ENCODE peak calls at places on chromosomes 12 and 14, in eight cellular contexts. J is mucosa of descending colon, L is A549, N is esophagus squamous epithelium, E is right lobe of liver, D is kidney, Z is GM20000, B is ovary. H is an unnamed sample.

GRCh38 chr14:47935332-47935731 is 259.9 kb upstream of the MDGA2 start:
- DNase-seq in D (no peak), J (no peak), N (no peak), Z (no peak), B (no peak), E (no peak), L (no peak), H (no peak)

GRCh38 chr12:8681129-8681902 is 16.5 kb upstream of the RIMKLB start:
- DNase-seq in Z (no peak), L (no peak), E (no peak), D (no peak), J (no peak), N (no peak), B (no peak), H (no peak)

GRCh38 chr14:93008381-93008780 is 85.4 kb downstream of the CHGA start:
- DNase-seq in N (no peak), D (no peak), J (peak; percentile 54), Z (no peak), E (no peak), B (peak; percentile 55), L (no peak), H (no peak)

GRCh38 chr14:45610303-45610702 is 357.3 kb upstream of the MIS18BP1 start:
- DNase-seq in N (no peak), D (no peak), L (no peak), B (no peak), J (no peak), Z (no peak), E (no peak), H (no peak)

GRCh38 chr12:64780531-64781373 is 21.5 kb upstream of the GNS start:
- DNase-seq in J (peak; percentile 81), N (no peak), L (peak; percentile 44), B (peak; percentile 54), D (peak; percentile 89), E (peak; percentile 77), Z (peak; percentile 64), H (peak; percentile 18)

GRCh38 chr14:27372771-27373170 is 774.9 kb upstream of the NOVA1 start:
- DNase-seq in D (no peak), Z (no peak), B (no peak), J (no peak), E (no peak), N (no peak), L (no peak), H (no peak)

GRCh38 chr12:75878382-75878720 is 153.2 kb downstream of the PHLDA1 start:
- DNase-seq in B (peak; percentile 19), E (no peak), D (no peak), L (no peak), N (no peak), Z (no peak), J (no peak), H (no peak)

GRCh38 chr14:36217732-36218131 is 41.2 kb upstream of the PTCSC3 start:
- DNase-seq in E (no peak), N (no peak), L (no peak), Z (no peak), J (no peak), B (no peak), D (no peak), H (no peak)

GRCh38 chr12:125056306-125056705 is 8.9 kb upstream of the AACS start:
- DNase-seq in D (no peak), Z (no peak), L (no peak), J (no peak), E (no peak), B (no peak), N (no peak), H (no peak)

GRCh38 chr12:48080821-48081220 is 25.1 kb downstream of the SENP1 start:
- DNase-seq in J (no peak), Z (no peak), B (no peak), N (no peak), L (no peak), E (no peak), D (no peak), H (no peak)

GRCh38 chr12:48084841-48085460 is 20.9 kb downstream of the SENP1 start:
- DNase-seq in D (no peak), N (no peak), E (no peak), B (no peak), J (no peak), L (no peak), Z (no peak), H (no peak)

GRCh38 chr12:48080285-48080684 is 25.6 kb downstream of the SENP1 start:
- DNase-seq in E (no peak), D (no peak), N (no peak), Z (no peak), J (no peak), L (no peak), B (no peak), H (no peak)

GRCh38 chr12:48086327-48086726 is 19.6 kb downstream of the SENP1 start:
- DNase-seq in Z (no peak), B (no peak), N (no peak), J (no peak), E (no peak), L (no peak), D (no peak), H (no peak)

DNA sequence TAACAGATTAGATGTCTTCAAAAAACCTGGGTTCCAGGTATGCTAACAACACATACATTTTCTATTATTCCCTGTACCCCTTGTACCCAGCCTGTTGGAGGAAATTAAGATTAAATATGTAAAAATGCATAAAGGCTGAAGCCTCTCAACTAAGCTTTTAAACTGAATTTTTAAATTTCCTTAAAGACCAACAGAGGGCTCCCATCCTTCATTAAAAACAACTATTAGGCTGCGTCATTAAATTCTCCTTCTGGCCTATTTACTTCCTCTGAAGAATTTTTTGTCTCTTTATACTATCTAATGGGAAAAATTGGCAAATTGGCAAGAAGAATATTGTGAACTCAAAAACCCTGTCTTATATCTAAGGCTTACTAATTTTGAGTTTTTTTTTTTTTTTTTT is 21.8 kb downstream of the SENP1 start:
- DNase-seq in Z (no peak), B (no peak), D (no peak), E (no peak), J (no peak), N (no peak), L (no peak), H (no peak)
- TF ChIP-seq CTCF in Z (no peak), B (peak; percentile 18), D (no peak), E (peak; percentile 21), J (no peak), N (no peak), L (peak; percentile 43), H (peak; percentile 60)

GRCh38 chr12:89621511-89621910 is 87.1 kb downstream of the ATP2B1 start:
- DNase-seq in Z (no peak), B (no peak), J (no peak), D (no peak), L (no peak), N (no peak), E (no peak), H (no peak)

GRCh38 chr12:89619764-89620163 is 88.9 kb downstream of the ATP2B1 start:
- DNase-seq in J (no peak), Z (no peak), N (no peak), L (no peak), B (no peak), E (no peak), D (no peak), H (no peak)

GRCh38 chr12:89622115-89622514 is 86.5 kb downstream of the ATP2B1 start:
- DNase-seq in J (no peak), L (no peak), N (no peak), E (no peak), D (no peak), B (no peak), Z (no peak), H (no peak)

DNA sequence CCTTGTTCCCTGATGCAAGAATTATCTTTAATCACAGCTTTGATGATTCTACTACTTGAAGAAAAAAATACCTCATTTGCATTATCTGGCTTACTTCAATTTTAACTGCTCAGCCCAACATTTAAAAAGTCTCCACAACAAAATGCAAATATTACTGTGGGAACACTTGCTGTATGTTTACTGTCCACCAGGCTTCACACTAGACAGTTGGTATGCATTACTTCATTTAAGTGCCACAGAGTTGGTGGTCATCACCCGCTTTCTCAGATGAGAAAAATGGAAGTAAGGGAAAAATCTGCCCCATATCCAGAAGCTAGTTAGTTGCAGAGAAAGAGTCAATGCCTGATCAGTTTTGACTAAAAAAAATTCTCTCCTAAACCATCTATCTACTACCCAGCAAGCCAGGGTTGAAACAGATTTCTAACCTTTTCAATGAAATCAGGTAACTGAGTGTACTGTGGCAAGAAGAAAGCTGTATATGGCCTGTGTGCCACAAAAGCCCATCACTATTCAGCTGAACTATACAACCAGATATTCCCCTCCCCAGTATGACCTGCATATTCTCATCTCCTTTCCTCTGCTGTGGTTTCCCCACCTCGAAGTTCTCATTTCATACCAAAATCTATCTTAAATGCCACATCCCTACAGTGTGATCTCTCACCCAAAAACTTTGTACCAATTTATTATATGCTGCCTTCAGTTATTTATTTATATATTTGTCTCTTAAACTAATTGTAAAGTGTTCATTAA is 90.3 kb downstream of the ATP2B1 start:
- DNase-seq in N (no peak), D (no peak), Z (no peak), J (no peak), L (no peak), E (no peak), B (no peak), H (no peak)
- TF ChIP-seq CTCF in N (no peak), D (no peak), Z (no peak), J (no peak), L (no peak), E (no peak), B (no peak), H (no peak)

GRCh38 chr14:105267820-105268548 is 19.7 kb downstream of the BTBD6 start:
- DNase-seq in D (no peak), E (no peak), N (no peak), B (no peak), J (peak; percentile 46), L (no peak), Z (no peak), H (no peak)
- TF ChIP-seq CTCF in D (no peak), E (peak; percentile 13), N (no peak), B (no peak), J (no peak), L (peak; percentile 23), Z (no peak), H (no peak)

GRCh38 chr12:47896022-47896421 is 8.8 kb downstream of the VDR start:
- DNase-seq in B (no peak), Z (no peak), J (no peak), E (no peak), D (no peak), N (no peak), L (no peak), H (no peak)

GRCh38 chr12:47896633-47897032 is 8.2 kb downstream of the VDR start:
- DNase-seq in D (no peak), B (no peak), L (peak; percentile 22), J (peak; percentile 68), N (no peak), Z (no peak), E (no peak), H (no peak)

GRCh38 chr12:47894652-47895051 is 10.1 kb downstream of the VDR start:
- DNase-seq in D (no peak), B (no peak), L (no peak), J (peak; percentile 74), E (no peak), Z (no peak), N (no peak), H (no peak)

GRCh38 chr12:47892819-47893218 is 12.0 kb downstream of the VDR start:
- DNase-seq in D (no peak), J (no peak), B (no peak), L (no peak), E (no peak), Z (no peak), N (no peak), H (no peak)

DNA sequence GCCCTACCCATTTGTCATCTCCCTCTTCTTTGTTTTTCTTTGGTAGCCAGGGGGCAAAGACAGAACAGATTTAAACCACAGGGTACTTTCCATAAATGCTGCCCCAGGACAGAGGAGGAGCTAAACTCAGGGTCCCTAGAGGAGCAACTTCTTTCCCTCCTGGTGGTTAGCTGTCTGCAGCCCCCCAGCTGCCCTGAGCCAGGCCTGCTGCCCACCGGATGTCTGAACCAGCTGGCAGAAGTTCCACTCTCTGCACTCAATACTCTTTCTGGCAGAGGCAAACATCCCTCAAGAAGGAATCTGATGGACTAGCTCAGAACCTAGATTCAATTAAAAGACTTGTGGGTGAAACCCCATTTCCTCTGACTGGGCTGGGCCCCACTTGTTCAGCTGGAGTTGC is 10.7 kb downstream of the VDR start:
- DNase-seq in E (no peak), Z (no peak), L (no peak), J (no peak), B (no peak), D (no peak), N (no peak), H (no peak)
- TF ChIP-seq CTCF in E (no peak), Z (no peak), L (no peak), J (no peak), B (no peak), D (no peak), N (no peak), H (no peak)

H was measured in neural crest cell.